ENCODE peak calls at places on chromosomes 12 and 14, in six cellular contexts. D is prostate gland, J is sigmoid colon, M is A549, S is ovary, T is transverse colon. K is an unnamed sample.

GRCh38 chr14:103122578-103123127 is 608 bp upstream of the TNFAIP2 start:
- DNase-seq in T (no peak), J (no peak), M (peak), S (peak), D (no peak), K (no peak)

GRCh38 chr12:53699673-53700015 is 23.8 kb upstream of the ATP5MC2 start:
- DNase-seq in M (no peak), J (no peak), S (no peak), D (no peak), T (no peak), K (no peak)

GRCh38 chr12:47004634-47005033 is 74.8 kb upstream of the PCED1B start:
- DNase-seq in M (no peak), T (no peak), S (no peak), D (no peak), J (no peak), K (peak)

GRCh38 chr12:101490286-101490920 is 15.3 kb downstream of the SPIC start:
- DNase-seq in T (peak), M (peak), J (no peak), D (peak), S (no peak), K (no peak)

GRCh38 chr14:22448905-22449611 is 140.0 kb downstream of the DAD1 start:
- DNase-seq in S (no peak), T (no peak), J (no peak), M (no peak), D (no peak), K (no peak)

GRCh38 chr14:64556526-64556925 is 6.8 kb downstream of the PPP1R36 start:
- DNase-seq in D (no peak), S (no peak), J (no peak), T (no peak), M (peak), K (no peak)

GRCh38 chr14:63902375-63902976 is 49.7 kb downstream of the SYNE2 start:
- DNase-seq in J (no peak), T (no peak), D (no peak), M (no peak), S (no peak), K (no peak)

GRCh38 chr12:3172124-3173007 is 95.2 kb downstream of the TSPAN9 start:
- DNase-seq in T (no peak), D (no peak), S (no peak), J (no peak), M (no peak), K (no peak)

GRCh38 chr14:92960706-92961566 is 38.0 kb downstream of the CHGA start:
- DNase-seq in M (peak), D (peak), T (no peak), J (no peak), S (no peak), K (no peak)

GRCh38 chr14:81517798-81518398 is 15.8 kb downstream of the SEL1L start:
- DNase-seq in S (peak), J (peak), D (no peak), M (no peak), T (peak), K (peak)

GRCh38 chr12:114701553-114701952 is 17.6 kb upstream of the TBX3 start:
- DNase-seq in D (no peak), M (no peak), S (no peak), T (no peak), J (no peak), K (no peak)

GRCh38 chr12:76694369-76694768 is 69.5 kb upstream of the ZDHHC17 start:
- DNase-seq in T (no peak), D (no peak), J (no peak), S (no peak), M (no peak), K (no peak)

GRCh38 chr14:90626550-90626949 is 189.7 kb downstream of the TTC7B start:
- DNase-seq in T (peak), D (peak), M (no peak), S (no peak), J (peak), K (no peak)

GRCh38 chr14:38357557-38357956 is 101.7 kb upstream of the CLEC14A start:
- DNase-seq in D (no peak), J (no peak), T (no peak), S (no peak), M (no peak), K (no peak)

GRCh38 chr12:57236224-57236924 is 6.9 kb downstream of the SHMT2 start:
- DNase-seq in T (no peak), S (no peak), M (no peak), J (no peak), D (no peak), K (peak)

GRCh38 chr14:53144244-53144643 is 8.9 kb downstream of the DDHD1 start:
- DNase-seq in S (no peak), T (no peak), J (no peak), D (no peak), M (no peak), K (no peak)

GRCh38 chr12:19694627-19695026 is 255.3 kb downstream of the AEBP2 start:
- DNase-seq in J (no peak), M (no peak), S (no peak), D (no peak), T (no peak), K (no peak)

GRCh38 chr12:24840046-24840800 is 108.7 kb downstream of the BCAT1 start:
- DNase-seq in J (no peak), T (no peak), S (no peak), M (no peak), D (no peak), K (no peak)

GRCh38 chr14:37436519-37436918 is 158.5 kb downstream of the FOXA1 start:
- DNase-seq in J (no peak), M (peak), D (peak), S (no peak), T (no peak), K (no peak)

GRCh38 chr12:8145754-8146415 is 10.9 kb upstream of the ZNF705A start:
- DNase-seq in J (peak), T (no peak), D (no peak), M (no peak), S (no peak), K (no peak)

GRCh38 chr14:29233188-29233587 is 466.6 kb downstream of the FOXG1 start:
- DNase-seq in D (no peak), S (no peak), J (no peak), T (no peak), M (no peak), K (no peak)

GRCh38 chr14:37650356-37651037 is 55.1 kb downstream of the TTC6 start:
- DNase-seq in T (no peak), D (no peak), S (no peak), M (no peak), J (no peak), K (no peak)

GRCh38 chr12:14410841-14411569 is 45.5 kb downstream of the ATF7IP start:
- DNase-seq in M (no peak), J (no peak), S (no peak), T (no peak), D (no peak), K (no peak)

GRCh38 chr14:101114726-101115481 is 211.4 kb upstream of the RTL1 start:
- DNase-seq in T (no peak), M (no peak), J (peak), S (no peak), D (no peak), K (no peak)

GRCh38 chr12:126856958-126857357 is 1410.0 kb upstream of the TMEM132C start:
- DNase-seq in T (no peak), J (no peak), D (no peak), M (no peak), S (no peak), K (no peak)

GRCh38 chr14:68975667-68976066 is 3.4 kb downstream of the ACTN1 start:
- DNase-seq in J (peak), S (no peak), T (no peak), M (no peak), D (peak), K (no peak)

GRCh38 chr12:1630081-1630826 is 1.2 kb downstream of the WNT5B start:
- DNase-seq in T (peak), D (peak), J (peak), S (peak), M (peak), K (no peak)

GRCh38 chr14:20118795-20119194 is 8.3 kb downstream of the OR4K17 start:
- DNase-seq in T (no peak), J (no peak), S (no peak), D (no peak), M (no peak), K (no peak)

GRCh38 chr12:6059860-6060565 is 64.5 kb downstream of the VWF start:
- DNase-seq in J (no peak), S (no peak), D (no peak), M (no peak), T (no peak), K (no peak)

GRCh38 chr12:6057693-6058092 is 66.8 kb downstream of the VWF start:
- DNase-seq in M (no peak), S (no peak), D (no peak), T (no peak), J (no peak), K (no peak)

GRCh38 chr12:6058481-6059161 is 65.8 kb downstream of the VWF start:
- DNase-seq in T (no peak), D (no peak), M (no peak), S (no peak), J (no peak), K (peak)

GRCh38 chr12:6061661-6062060 is 62.8 kb downstream of the VWF start:
- DNase-seq in M (no peak), D (no peak), T (no peak), S (no peak), J (no peak), K (no peak)

GRCh38 chr12:6059221-6059620 is 65.2 kb downstream of the VWF start:
- DNase-seq in D (no peak), T (no peak), S (no peak), M (no peak), J (no peak), K (no peak)
- TF ChIP-seq POLR2A in D (no peak), T (no peak), S (no peak), M (no peak), J (no peak), K (no peak)

GRCh38 chr12:129873458-129873857 is 30.4 kb downstream of the TMEM132D start:
- DNase-seq in D (no peak), J (no peak), M (no peak), S (no peak), T (no peak), K (no peak)

GRCh38 chr12:129871991-129872969 is 31.5 kb downstream of the TMEM132D start:
- DNase-seq in M (no peak), D (no peak), J (no peak), T (no peak), S (no peak), K (no peak)

DNA sequence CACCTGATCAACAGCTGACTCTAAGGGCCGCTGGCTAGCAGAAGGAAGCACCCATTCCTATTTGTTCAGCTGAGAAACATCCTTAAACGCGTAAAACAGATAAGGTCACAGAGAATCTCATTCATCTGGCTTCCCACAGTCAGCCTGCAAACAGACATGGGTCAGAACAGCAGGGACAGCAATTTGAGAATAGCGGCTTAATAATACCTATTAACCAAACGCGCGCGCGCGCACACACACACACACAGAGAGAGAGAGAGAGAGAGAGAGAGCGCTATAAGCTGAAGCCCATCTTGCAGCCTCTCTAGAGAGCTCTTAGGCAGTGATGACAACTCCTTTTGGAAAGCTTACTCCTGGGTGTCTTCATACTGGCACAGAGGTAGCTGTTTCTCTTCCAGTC is 26.4 kb downstream of the TMEM132D start:
- DNase-seq in M (no peak), S (no peak), T (no peak), J (no peak), D (no peak), K (no peak)
- H3K27ac ChIP-seq in M (no peak), S (no peak), T (no peak), J (no peak), D (no peak), K (no peak)

DNA sequence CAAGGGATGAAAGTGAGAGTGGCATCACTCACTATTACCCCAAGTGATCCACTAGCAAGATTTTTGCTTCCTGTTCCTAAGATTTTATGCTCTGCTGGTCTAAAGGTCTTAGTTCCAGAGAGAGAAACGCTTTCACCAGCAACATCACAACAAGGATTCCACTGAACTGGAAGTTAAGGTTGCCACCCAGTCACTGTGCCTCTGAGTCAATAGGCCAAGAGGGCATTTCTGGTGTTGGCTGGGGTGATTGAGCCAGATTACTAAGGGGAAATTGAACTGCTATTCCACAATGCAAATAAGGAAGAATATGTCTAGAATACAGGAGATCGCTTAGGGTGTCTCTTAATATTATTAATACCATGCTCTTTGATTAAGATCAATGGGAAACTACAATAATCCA is 142.5 kb upstream of the ARID2 start:
- DNase-seq in D (no peak), M (no peak), S (no peak), J (no peak), T (peak), K (peak)
- TF ChIP-seq POLR2A in D (no peak), M (no peak), S (no peak), J (no peak), T (no peak), K (no peak)

DNA sequence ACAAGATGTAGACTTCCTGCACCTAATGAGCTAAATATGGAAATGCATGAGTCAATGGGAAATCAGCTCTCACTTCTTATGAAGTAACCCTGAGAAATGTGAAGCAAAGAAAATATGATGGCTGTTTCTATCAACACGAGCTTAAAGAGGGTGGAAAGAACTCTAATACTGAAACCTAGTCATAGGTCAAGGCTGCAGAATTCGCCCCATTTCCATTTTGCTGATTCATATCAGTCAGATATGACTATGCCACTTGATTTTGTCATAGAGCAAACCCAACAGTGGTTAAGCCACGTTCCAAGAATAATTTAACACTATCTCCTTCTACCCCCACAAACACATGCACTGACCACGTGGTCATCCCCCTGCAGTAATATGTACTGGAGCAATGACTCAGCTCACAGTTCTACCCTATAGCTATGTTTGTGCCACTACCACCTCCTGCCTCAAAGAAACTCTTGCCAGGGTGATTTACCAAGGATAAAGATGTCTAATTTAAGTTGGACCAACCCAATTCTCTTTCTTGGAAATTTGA is 157.5 kb downstream of the TMTC3 start:
- DNase-seq in T (no peak), D (no peak), J (no peak), S (no peak), M (peak), K (no peak)
- H3K27ac ChIP-seq in T (no peak), D (no peak), J (no peak), S (no peak), M (peak), K (no peak)

GRCh38 chr12:121209629-121210572 is at the start of gene P2RX4:
- DNase-seq in D (peak), J (peak), T (peak), S (peak), M (peak), K (peak)
- TF ChIP-seq POLR2A in D (peak), J (peak), T (peak), S (peak), M (peak), K (peak)

DNA sequence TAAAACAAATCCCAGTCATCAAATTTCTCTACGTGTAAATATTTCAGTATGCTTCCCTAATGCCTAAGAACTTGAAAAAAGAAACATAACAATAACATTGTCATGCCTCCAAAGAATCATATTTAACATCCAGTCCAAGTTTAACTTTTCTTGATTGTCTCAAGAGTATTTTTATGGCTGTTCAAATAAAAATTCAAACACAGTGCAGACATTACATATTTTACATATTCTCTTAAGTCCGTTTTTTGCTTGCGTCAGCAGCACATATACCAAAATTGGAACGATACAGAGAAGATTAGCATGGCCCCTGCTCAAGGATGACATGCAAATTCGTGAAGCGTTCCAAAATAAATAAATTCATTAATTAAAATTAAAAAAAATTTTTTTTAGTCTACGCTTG is 23.3 kb upstream of the EEA1 start:
- DNase-seq in M (no peak), D (no peak), S (no peak), T (no peak), J (no peak), K (no peak)
- H3K27ac ChIP-seq in M (no peak), D (no peak), S (no peak), T (no peak), J (no peak), K (no peak)

K was measured in Peyer's patch.